ENCODE peak calls at places on chromosome 19, in five cellular contexts. W is H9, Z is small intestine, F is heart left ventricle, S is lung. I is an unnamed sample.

GRCh38 chr19:50330365-50331078 is 1.3 kb upstream of the KCNC3 start:
- DNase-seq in W (peak), Z (peak), F (peak), S (peak), I (peak)

GRCh38 chr19:4363571-4364304 is 20.4 kb downstream of the MPND start:
- DNase-seq in W (no peak), Z (no peak), F (no peak), S (no peak), I (no peak)

GRCh38 chr19:41882568-41883462 is at the start of gene ARHGEF1:
- DNase-seq in W (no peak), Z (peak), F (peak), S (peak), I (peak)

GRCh38 chr19:56211718-56212117 is 9.6 kb downstream of the ZSCAN5C start:
- DNase-seq in W (no peak), Z (no peak), F (no peak), S (no peak), I (no peak)

GRCh38 chr19:55373993-55374757 is 2.5 kb upstream of the TMEM190 start:
- DNase-seq in W (no peak), Z (no peak), F (no peak), S (no peak), I (no peak)

GRCh38 chr19:43471091-43471490 is 5.7 kb upstream of the LYPD3 start:
- DNase-seq in W (no peak), Z (no peak), F (no peak), S (no peak), I (no peak)

GRCh38 chr19:19068659-19069509 is 5.1 kb downstream of the SLC25A42 start:
- DNase-seq in W (no peak), Z (no peak), F (no peak), S (no peak), I (no peak)

GRCh38 chr19:2246801-2247361 is 2.2 kb upstream of the AMH start:
- DNase-seq in W (no peak), Z (no peak), F (peak), S (no peak), I (no peak)

GRCh38 chr19:719081-719512 is 10.4 kb downstream of the PALM start:
- DNase-seq in W (no peak), Z (no peak), F (peak), S (no peak), I (no peak)

GRCh38 chr19:46297700-46298476 is 1.0 kb downstream of the HIF3A start:
- DNase-seq in W (no peak), Z (peak), F (peak), S (peak), I (no peak)

GRCh38 chr19:55082023-55082851 is 6.6 kb downstream of the EPS8L1 start:
- DNase-seq in W (peak), Z (peak), F (peak), S (no peak), I (peak)

GRCh38 chr19:43468354-43469159 is 3.1 kb upstream of the LYPD3 start:
- DNase-seq in W (no peak), Z (no peak), F (no peak), S (no peak), I (no peak)

GRCh38 chr19:42433503-42434260 is 6.5 kb upstream of the LIPE start:
- DNase-seq in W (peak), Z (peak), F (peak), S (peak), I (peak)

GRCh38 chr19:43596842-43597461 is 557 bp downstream of the ZNF576 start:
- DNase-seq in W (no peak), Z (no peak), F (no peak), S (no peak), I (no peak)

GRCh38 chr19:2695288-2695866 is 7.1 kb downstream of the GNG7 start:
- DNase-seq in W (no peak), Z (no peak), F (peak), S (no peak), I (no peak)

GRCh38 chr19:56333506-56333905 is 18.9 kb upstream of the ZSCAN5A start:
- DNase-seq in W (no peak), Z (peak), F (no peak), S (no peak), I (no peak)

GRCh38 chr19:919157-920050 is 2.3 kb downstream of the KISS1R start:
- DNase-seq in W (no peak), Z (no peak), F (no peak), S (no peak), I (no peak)

GRCh38 chr19:33401683-33402420 is 28.3 kb downstream of the CEBPG start:
- DNase-seq in W (no peak), Z (no peak), F (no peak), S (no peak), I (no peak)

GRCh38 chr19:54316746-54317107 is 3.8 kb upstream of the LILRA5 start:
- DNase-seq in W (peak), Z (no peak), F (no peak), S (peak), I (no peak)

GRCh38 chr19:3041302-3041701 is 12.2 kb upstream of the TLE2 start:
- DNase-seq in W (peak), Z (no peak), F (no peak), S (no peak), I (no peak)

GRCh38 chr19:54431255-54431838 is 16.1 kb downstream of the TTYH1 start:
- DNase-seq in W (no peak), Z (no peak), F (peak), S (peak), I (peak)

GRCh38 chr19:34639491-34640085 is 37.4 kb downstream of the SCGB2B2 start:
- DNase-seq in W (peak), Z (peak), F (no peak), S (peak), I (peak)

GRCh38 chr19:1863638-1864479 is 480 bp upstream of the KLF16 start:
- DNase-seq in W (peak), Z (peak), F (peak), S (peak), I (peak)

DNA sequence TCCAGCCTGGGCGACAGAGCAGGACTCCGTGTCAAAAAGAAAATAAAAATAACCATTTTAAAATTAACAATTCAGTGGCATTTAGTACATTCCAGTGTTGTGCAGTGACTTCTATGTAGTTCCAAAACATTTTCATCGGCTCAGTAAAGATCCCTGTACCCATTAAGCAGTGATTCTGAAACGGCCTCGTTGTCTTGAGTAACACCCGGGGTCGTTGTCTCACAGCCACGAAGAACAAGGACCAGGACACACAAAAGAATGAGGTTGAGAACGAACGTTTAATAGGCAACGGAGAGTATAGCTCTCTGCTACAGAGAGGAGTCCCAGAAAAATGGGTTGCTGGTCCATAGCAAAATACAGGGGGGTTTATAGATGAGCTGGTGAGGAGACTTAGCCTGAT is 2.4 kb upstream of the TMED1 start:
- DNase-seq in W (no peak), Z (no peak), F (no peak), S (no peak), I (no peak)
- H3K27ac ChIP-seq in W (no peak), Z (no peak), F (no peak), S (no peak), I (no peak)

GRCh38 chr19:14520543-14520942 is 2.3 kb upstream of the DNAJB1 start:
- DNase-seq in W (no peak), Z (no peak), F (no peak), S (no peak), I (no peak)
- H3K27ac ChIP-seq in W (no peak), Z (peak), F (no peak), S (no peak), I (no peak)

GRCh38 chr19:23557381-23557780 is 129.6 kb downstream of the ZNF675 start:
- DNase-seq in W (no peak), Z (no peak), F (no peak), S (no peak), I (no peak)
- H3K27ac ChIP-seq in W (no peak), Z (no peak), F (no peak), S (no peak), I (no peak)

DNA sequence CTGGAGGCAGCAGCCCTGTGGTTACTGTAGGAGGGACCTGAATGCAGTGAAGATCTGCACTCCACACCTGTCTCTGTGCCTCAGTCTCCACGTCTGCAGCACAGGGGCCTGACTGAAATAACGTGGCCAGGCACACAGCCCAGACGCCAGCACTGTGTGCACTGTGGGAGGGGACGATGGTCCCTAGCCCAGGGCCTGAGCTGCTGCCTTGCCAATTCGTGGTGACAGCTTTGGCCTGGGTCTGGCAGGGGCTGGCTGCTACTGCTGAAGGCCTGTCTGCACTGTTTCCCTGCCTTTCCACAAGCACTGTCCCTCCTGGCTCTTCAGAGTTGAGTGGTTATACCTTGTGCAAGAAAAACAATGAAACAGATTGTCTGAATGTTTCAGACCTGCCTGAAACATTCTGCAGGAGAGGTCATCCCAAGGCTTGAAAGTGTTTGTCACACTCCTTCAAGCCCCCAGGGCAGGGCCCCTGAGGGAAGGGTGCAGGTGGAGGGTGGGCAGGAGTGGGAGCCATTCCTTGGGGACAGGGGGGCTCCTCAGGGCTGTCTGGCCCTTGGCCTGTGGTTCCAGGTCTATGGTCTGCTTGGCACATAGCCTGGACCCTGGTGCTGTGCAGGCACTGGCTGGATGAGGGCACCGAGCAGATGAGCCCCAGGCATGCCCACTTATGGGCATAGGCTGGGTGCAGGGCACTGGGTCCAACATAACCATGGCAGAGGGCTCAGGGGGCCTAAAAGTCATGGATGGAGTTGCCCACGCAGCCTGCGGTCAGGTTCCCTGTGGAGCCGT is 38.7 kb upstream of the LDLR start:
- DNase-seq in W (no peak), Z (no peak), F (no peak), S (no peak), I (no peak)
- H3K27ac ChIP-seq in W (no peak), Z (no peak), F (peak), S (no peak), I (no peak)